ENCODE peak calls at places on chromosome 4, in six cellular contexts. A, T, G, F, I and H are unnamed samples.
A peak's percentile ranks its signal among the peaks of the same experiment; 100 is the strongest.

GRCh38 chr4:138007572-138007971 is 234.6 kb downstream of the SLC7A11 start:
- DNase-seq in A (peak; percentile 26), T (no peak), G (no peak), F (no peak), I (no peak), H (no peak)

GRCh38 chr4:150379454-150379853 is 202.5 kb upstream of the MAB21L2 start:
- DNase-seq in A (no peak), T (no peak), G (no peak), F (no peak), I (no peak), H (no peak)

GRCh38 chr4:12729384-12729783 is 754.8 kb downstream of the RAB28 start:
- DNase-seq in A (peak; percentile 8), T (no peak), G (no peak), F (peak; percentile 22), I (peak; percentile 18), H (no peak)

GRCh38 chr4:106329027-106329618 is 12.8 kb downstream of the AIMP1 start:
- DNase-seq in A (peak; percentile 69), T (no peak), G (no peak), F (no peak), I (peak; percentile 46), H (no peak)

GRCh38 chr4:115491686-115492085 is 378.3 kb upstream of the NDST4 start:
- DNase-seq in A (no peak), T (no peak), G (no peak), F (no peak), I (no peak), H (no peak)

GRCh38 chr4:136355970-136356369 is 1176.3 kb downstream of the PCDH18 start:
- DNase-seq in A (no peak), T (no peak), G (no peak), F (no peak), I (no peak), H (no peak)

GRCh38 chr4:154009191-154009590 is 220.3 kb upstream of the SFRP2 start:
- DNase-seq in A (no peak), T (no peak), G (no peak), F (no peak), I (no peak), H (no peak)

GRCh38 chr4:45987858-45988257 is 136.0 kb downstream of the GABRG1 start:
- DNase-seq in A (no peak), T (no peak), G (no peak), F (no peak), I (no peak), H (no peak)

GRCh38 chr4:162461952-162462351 is 298.2 kb upstream of the FSTL5 start:
- DNase-seq in A (no peak), T (no peak), G (no peak), F (no peak), I (no peak), H (no peak)

GRCh38 chr4:162458051-162458450 is 294.3 kb upstream of the FSTL5 start:
- DNase-seq in A (no peak), T (no peak), G (no peak), F (no peak), I (no peak), H (no peak)

GRCh38 chr4:162456106-162456505 is 292.3 kb upstream of the FSTL5 start:
- DNase-seq in A (no peak), T (no peak), G (no peak), F (no peak), I (no peak), H (no peak)

DNA sequence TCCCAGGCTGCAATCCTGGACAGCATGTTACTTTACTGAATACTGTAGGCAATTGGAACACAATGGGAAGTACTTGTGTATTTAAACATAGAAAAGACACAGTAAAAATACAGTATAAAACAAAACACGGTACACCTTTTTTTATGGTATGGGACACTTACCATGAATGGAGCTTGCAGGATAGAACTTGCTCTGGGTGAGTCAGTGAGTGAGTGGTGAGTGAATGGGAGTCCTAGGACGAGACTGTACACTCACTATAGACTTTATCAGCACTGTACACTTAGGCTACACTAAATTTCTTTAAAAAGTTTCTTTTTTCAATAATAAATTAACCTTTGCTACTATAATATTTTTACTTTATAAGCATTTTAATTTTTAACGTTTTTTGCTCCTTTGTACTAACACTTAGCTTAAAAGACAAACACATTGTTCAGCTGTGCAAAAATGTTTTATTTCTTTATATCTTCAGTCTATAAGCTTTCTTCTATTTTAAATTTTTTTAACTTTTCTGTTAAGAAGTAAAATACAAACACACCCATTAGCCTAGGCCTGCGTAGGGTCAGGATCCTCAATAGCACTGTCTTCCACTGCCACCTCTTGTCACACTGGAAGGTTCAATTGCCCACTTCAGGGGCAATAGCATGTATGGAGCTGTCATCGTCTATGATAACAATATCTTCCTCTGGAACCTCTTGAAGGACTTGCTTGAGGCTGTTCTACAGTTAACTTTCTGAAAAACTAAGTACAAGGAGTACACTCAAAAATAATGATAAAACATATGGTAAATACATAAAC is 293.5 kb upstream of the FSTL5 start:
- DNase-seq in A (no peak), T (no peak), G (no peak), F (no peak), I (no peak), H (no peak)
- TF ChIP-seq CTCF in A (no peak), T (peak; percentile 29), G (no peak), F (no peak), I (no peak), H (no peak)

DNA sequence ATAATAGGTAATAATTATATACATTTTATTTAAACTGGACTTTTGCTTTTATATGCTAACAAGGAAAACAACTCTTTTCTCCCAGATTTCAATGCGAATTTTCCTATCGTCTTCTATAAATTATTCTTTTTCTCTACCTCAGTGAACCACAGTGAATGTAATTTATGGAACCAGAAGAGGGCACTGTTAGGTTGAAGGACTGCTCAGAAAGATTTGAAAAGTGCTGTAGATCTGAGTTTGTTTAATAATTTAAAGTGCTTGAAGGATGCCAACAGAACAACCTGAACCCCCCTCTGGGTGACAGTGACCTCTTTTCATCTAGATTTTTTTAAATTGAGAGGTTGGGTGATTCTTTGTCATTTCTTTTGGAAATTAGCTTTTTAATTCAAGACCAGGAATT is 54.9 kb downstream of the PHOX2B start:
- DNase-seq in A (peak; percentile 18), T (no peak), G (no peak), F (peak; percentile 12), I (peak; percentile 45), H (no peak)
- TF ChIP-seq CTCF in A (peak; percentile 65), T (peak; percentile 44), G (no peak), F (peak; percentile 54), I (peak; percentile 58), H (peak; percentile 65)

GRCh38 chr4:21512351-21512750 is 436.2 kb downstream of the KCNIP4 start:
- DNase-seq in A (peak; percentile 12), T (no peak), G (no peak), F (peak; percentile 16), I (peak; percentile 26), H (no peak)
- TF ChIP-seq CTCF in A (peak; percentile 30), T (peak; percentile 58), G (peak; percentile 40), F (no peak), I (peak; percentile 44), H (peak; percentile 60)

GRCh38 chr4:42718336-42718735 is 61.4 kb upstream of the ATP8A1 start:
- DNase-seq in A (no peak), T (no peak), G (no peak), F (no peak), I (no peak), H (no peak)
- TF ChIP-seq CTCF in A (no peak), T (no peak), G (no peak), F (no peak), I (no peak), H (no peak)

DNA sequence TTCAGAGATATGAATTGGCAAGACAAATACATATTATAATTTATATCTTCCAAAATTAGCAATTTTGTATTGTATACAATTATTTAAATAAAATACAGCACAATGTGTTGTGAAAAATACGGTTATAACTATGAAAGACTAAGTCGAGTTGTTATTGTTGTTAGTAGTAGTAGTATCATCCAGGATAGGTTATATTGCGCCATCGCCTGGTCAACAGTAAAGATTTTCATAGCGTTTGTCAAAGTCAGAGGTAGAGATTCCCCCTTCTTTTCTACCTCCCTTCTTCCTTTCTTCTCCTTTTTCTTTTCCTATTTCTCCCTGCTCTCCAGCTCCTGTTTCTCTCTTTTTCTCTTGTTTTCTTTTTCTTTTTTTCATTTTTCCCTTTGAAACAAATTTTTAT is 499.1 kb upstream of the EPHA5 start:
- DNase-seq in A (no peak), T (no peak), G (no peak), F (peak; percentile 6), I (peak; percentile 4), H (no peak)
- TF ChIP-seq CTCF in A (no peak), T (no peak), G (no peak), F (peak; percentile 28), I (no peak), H (peak; percentile 53)

GRCh38 chr4:54539500-54540029 is 118.2 kb upstream of the KIT start:
- DNase-seq in A (peak; percentile 56), T (peak; percentile 59), G (peak; percentile 54), F (no peak), I (peak; percentile 30), H (no peak)
- TF ChIP-seq CTCF in A (no peak), T (peak; percentile 24), G (no peak), F (no peak), I (no peak), H (peak; percentile 9)

GRCh38 chr4:31791666-31792065 is 1071.5 kb downstream of the PCDH7 start:
- DNase-seq in A (no peak), T (no peak), G (no peak), F (no peak), I (no peak), H (no peak)

GRCh38 chr4:31788676-31789075 is 1068.5 kb downstream of the PCDH7 start:
- DNase-seq in A (no peak), T (no peak), G (no peak), F (no peak), I (no peak), H (no peak)

DNA sequence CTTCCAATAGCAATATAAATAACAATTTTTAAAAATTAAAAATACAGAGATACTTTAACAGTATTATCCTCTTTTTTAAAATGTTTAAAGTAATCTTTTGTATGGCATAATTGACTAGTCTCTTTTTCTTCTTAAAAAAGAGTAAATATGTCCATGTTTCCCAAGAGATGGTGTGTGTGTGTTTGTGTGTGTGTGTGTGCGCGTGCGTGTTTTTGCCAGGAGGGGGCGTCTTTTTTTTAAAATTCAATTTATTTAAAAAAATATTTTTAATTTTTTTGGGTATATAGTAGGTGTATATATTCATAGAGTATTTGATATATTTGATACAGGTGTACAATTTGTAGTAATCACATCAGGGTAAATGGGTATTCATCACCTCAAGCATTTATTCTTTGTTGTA is 1073.7 kb downstream of the PCDH7 start:
- DNase-seq in A (no peak), T (no peak), G (no peak), F (no peak), I (no peak), H (no peak)
- TF ChIP-seq CTCF in A (peak; percentile 12), T (no peak), G (no peak), F (no peak), I (no peak), H (no peak)

GRCh38 chr4:123997116-123997515 is 600.5 kb downstream of the SPRY1 start:
- DNase-seq in A (no peak), T (no peak), G (no peak), F (no peak), I (no peak), H (no peak)
- TF ChIP-seq CTCF in A (no peak), T (peak; percentile 22), G (no peak), F (no peak), I (no peak), H (no peak)

GRCh38 chr4:172155838-172156345 is 342.7 kb downstream of the GALNTL6 start:
- DNase-seq in A (no peak), T (no peak), G (no peak), F (no peak), I (no peak), H (no peak)
- TF ChIP-seq CTCF in A (no peak), T (no peak), G (no peak), F (no peak), I (no peak), H (no peak)